ENCODE peak calls at places on chromosomes 4 and X, in five cellular contexts. One of them, this sample, is unnamed.

GRCh38 chrX:152663086-152663485 is 25.4 kb downstream of the GABRQ start:
- DNase-seq in AG10803: no peak
- DNase-seq in endothelial cell: no peak
- DNase-seq in NCI-H1105 treated with DMSO at 0.1 percent for 48 hours: no peak
- DNase-seq in GM19239: no peak
- DNase-seq in this sample: no peak

GRCh38 chr4:119832731-119833233 is 204.2 kb upstream of the PDE5A start:
- DNase-seq in AG10803: peak; percentile 9
- DNase-seq in endothelial cell: no peak
- DNase-seq in NCI-H1105 treated with DMSO at 0.1 percent for 48 hours: no peak
- DNase-seq in GM19239: no peak
- DNase-seq in this sample: no peak

GRCh38 chrX:26160301-26160700 is at the start of gene MAGEB6B:
- DNase-seq in AG10803: no peak
- DNase-seq in endothelial cell: no peak
- DNase-seq in NCI-H1105 treated with DMSO at 0.1 percent for 48 hours: no peak
- DNase-seq in GM19239: no peak
- DNase-seq in this sample: no peak

GRCh38 chr4:159174645-159175147 is 71.8 kb downstream of the RAPGEF2 start:
- DNase-seq in AG10803: no peak
- DNase-seq in endothelial cell: no peak
- DNase-seq in NCI-H1105 treated with DMSO at 0.1 percent for 48 hours: no peak
- DNase-seq in GM19239: no peak
- DNase-seq in this sample: no peak

GRCh38 chrX:13821740-13822139 is 4.8 kb upstream of the GPM6B start:
- DNase-seq in AG10803: no peak
- DNase-seq in endothelial cell: no peak
- DNase-seq in NCI-H1105 treated with DMSO at 0.1 percent for 48 hours: no peak
- DNase-seq in GM19239: no peak
- DNase-seq in this sample: no peak

GRCh38 chr4:3368334-3368733 is 73.4 kb upstream of the HGFAC start:
- DNase-seq in AG10803: no peak
- DNase-seq in endothelial cell: no peak
- DNase-seq in NCI-H1105 treated with DMSO at 0.1 percent for 48 hours: no peak
- DNase-seq in GM19239: no peak
- DNase-seq in this sample: no peak

GRCh38 chrX:48477960-48478755 is 2.2 kb downstream of the FTSJ1 start:
- DNase-seq in AG10803: no peak
- DNase-seq in endothelial cell: no peak
- DNase-seq in NCI-H1105 treated with DMSO at 0.1 percent for 48 hours: no peak
- DNase-seq in GM19239: no peak
- DNase-seq in this sample: no peak

GRCh38 chrX:130339408-130340222 is at the start of gene SLC25A14:
- DNase-seq in AG10803: peak; percentile 52
- DNase-seq in endothelial cell: peak; percentile 60
- DNase-seq in NCI-H1105 treated with DMSO at 0.1 percent for 48 hours: peak; percentile 86
- DNase-seq in GM19239: peak; percentile 24
- DNase-seq in this sample: peak; percentile 80

GRCh38 chr4:166493828-166494432 is 620.9 kb downstream of the TLL1 start:
- DNase-seq in AG10803: peak; percentile 1
- DNase-seq in endothelial cell: no peak
- DNase-seq in NCI-H1105 treated with DMSO at 0.1 percent for 48 hours: no peak
- DNase-seq in GM19239: no peak
- DNase-seq in this sample: no peak

GRCh38 chr4:106062452-106062875 is 167.2 kb downstream of the NPNT start:
- DNase-seq in AG10803: peak; percentile 59
- DNase-seq in endothelial cell: no peak
- DNase-seq in NCI-H1105 treated with DMSO at 0.1 percent for 48 hours: no peak
- DNase-seq in GM19239: no peak
- DNase-seq in this sample: no peak

GRCh38 chrX:136268051-136269048 is 17.1 kb upstream of the MAP7D3 start:
- DNase-seq in AG10803: peak; percentile 36
- DNase-seq in endothelial cell: peak; percentile 39
- DNase-seq in NCI-H1105 treated with DMSO at 0.1 percent for 48 hours: peak; percentile 47
- DNase-seq in GM19239: no peak
- DNase-seq in this sample: peak; percentile 44

GRCh38 chr4:83329521-83330105 is 5.0 kb downstream of the HPSE start:
- DNase-seq in AG10803: peak; percentile 15
- DNase-seq in endothelial cell: no peak
- DNase-seq in NCI-H1105 treated with DMSO at 0.1 percent for 48 hours: no peak
- DNase-seq in GM19239: no peak
- DNase-seq in this sample: no peak

GRCh38 chr4:89160806-89161205 is 49.5 kb downstream of the TIGD2 start:
- DNase-seq in AG10803: no peak
- DNase-seq in endothelial cell: no peak
- DNase-seq in NCI-H1105 treated with DMSO at 0.1 percent for 48 hours: no peak
- DNase-seq in GM19239: no peak
- DNase-seq in this sample: no peak

GRCh38 chrX:22748093-22748999 is 251.4 kb upstream of the DDX53 start:
- DNase-seq in AG10803: peak; percentile 33
- DNase-seq in endothelial cell: peak; percentile 49
- DNase-seq in NCI-H1105 treated with DMSO at 0.1 percent for 48 hours: peak; percentile 51
- DNase-seq in GM19239: no peak
- DNase-seq in this sample: peak; percentile 84

GRCh38 chr4:6125103-6125651 is 75.2 kb downstream of the JAKMIP1 start:
- DNase-seq in AG10803: no peak
- DNase-seq in endothelial cell: no peak
- DNase-seq in NCI-H1105 treated with DMSO at 0.1 percent for 48 hours: no peak
- DNase-seq in GM19239: no peak
- DNase-seq in this sample: no peak

GRCh38 chr4:185115827-185116232 is 27.2 kb upstream of the SLC25A4 start:
- DNase-seq in AG10803: peak; percentile 63
- DNase-seq in endothelial cell: no peak
- DNase-seq in NCI-H1105 treated with DMSO at 0.1 percent for 48 hours: peak; percentile 74
- DNase-seq in GM19239: no peak
- DNase-seq in this sample: no peak

GRCh38 chr4:146099585-146099984 is 75.9 kb upstream of the LSM6 start:
- DNase-seq in AG10803: no peak
- DNase-seq in endothelial cell: no peak
- DNase-seq in NCI-H1105 treated with DMSO at 0.1 percent for 48 hours: no peak
- DNase-seq in GM19239: no peak
- DNase-seq in this sample: no peak

GRCh38 chr4:81508786-81509574 is 37.3 kb upstream of the RASGEF1B start:
- DNase-seq in AG10803: no peak
- DNase-seq in endothelial cell: no peak
- DNase-seq in NCI-H1105 treated with DMSO at 0.1 percent for 48 hours: no peak
- DNase-seq in GM19239: no peak
- DNase-seq in this sample: peak; percentile 20

GRCh38 chr4:1136028-1136427 is 22.7 kb upstream of the RNF212 start:
- DNase-seq in AG10803: no peak
- DNase-seq in endothelial cell: no peak
- DNase-seq in NCI-H1105 treated with DMSO at 0.1 percent for 48 hours: no peak
- DNase-seq in GM19239: no peak
- DNase-seq in this sample: peak; percentile 14

GRCh38 chrX:16075087-16075486 is 48.3 kb upstream of the GRPR start:
- DNase-seq in AG10803: no peak
- DNase-seq in endothelial cell: no peak
- DNase-seq in NCI-H1105 treated with DMSO at 0.1 percent for 48 hours: no peak
- DNase-seq in GM19239: no peak
- DNase-seq in this sample: no peak

This sample was measured in NCI-H1417.